ENCODE peak calls at places on chromosome 14, in seven cellular contexts. One of them, this sample, is unnamed.

GRCh38 chr14:71400821-71401447 is 493.7 kb downstream of the PCNX1 start:
- DNase-seq in CD4-positive, alpha-beta T cell: no peak
- DNase-seq in AG09309: no peak
- DNase-seq in astrocyte of the spinal cord: peak
- DNase-seq in activated T-helper 1 cell treated with Interleukin-2 at 50 U/mL for 16 hours: no peak
- DNase-seq in Peyer's patch: peak
- DNase-seq in H54: no peak
- DNase-seq in this sample: no peak

GRCh38 chr14:31465113-31465512 is 7.8 kb upstream of the DTD2 start:
- DNase-seq in CD4-positive, alpha-beta T cell: no peak
- DNase-seq in AG09309: no peak
- DNase-seq in astrocyte of the spinal cord: peak
- DNase-seq in activated T-helper 1 cell treated with Interleukin-2 at 50 U/mL for 16 hours: no peak
- DNase-seq in Peyer's patch: no peak
- DNase-seq in H54: no peak
- DNase-seq in this sample: no peak

GRCh38 chr14:91038439-91038838 is 22.0 kb downstream of the RPS6KA5 start:
- DNase-seq in CD4-positive, alpha-beta T cell: no peak
- DNase-seq in AG09309: peak
- DNase-seq in astrocyte of the spinal cord: no peak
- DNase-seq in activated T-helper 1 cell treated with Interleukin-2 at 50 U/mL for 16 hours: no peak
- DNase-seq in Peyer's patch: no peak
- DNase-seq in H54: no peak
- DNase-seq in this sample: no peak

GRCh38 chr14:32594766-32595165 is 265.7 kb downstream of the AKAP6 start:
- DNase-seq in CD4-positive, alpha-beta T cell: no peak
- DNase-seq in AG09309: peak
- DNase-seq in astrocyte of the spinal cord: peak
- DNase-seq in activated T-helper 1 cell treated with Interleukin-2 at 50 U/mL for 16 hours: no peak
- DNase-seq in Peyer's patch: no peak
- DNase-seq in H54: no peak
- DNase-seq in this sample: no peak

GRCh38 chr14:63652406-63652805 is 10.7 kb upstream of the WDR89 start:
- DNase-seq in CD4-positive, alpha-beta T cell: no peak
- DNase-seq in AG09309: no peak
- DNase-seq in astrocyte of the spinal cord: no peak
- DNase-seq in activated T-helper 1 cell treated with Interleukin-2 at 50 U/mL for 16 hours: no peak
- DNase-seq in Peyer's patch: no peak
- DNase-seq in H54: no peak
- DNase-seq in this sample: no peak

GRCh38 chr14:57987596-57988300 is 121.9 kb upstream of the SLC35F4 start:
- DNase-seq in CD4-positive, alpha-beta T cell: no peak
- DNase-seq in AG09309: no peak
- DNase-seq in astrocyte of the spinal cord: no peak
- DNase-seq in activated T-helper 1 cell treated with Interleukin-2 at 50 U/mL for 16 hours: no peak
- DNase-seq in Peyer's patch: no peak
- DNase-seq in H54: no peak
- DNase-seq in this sample: no peak

GRCh38 chr14:61573748-61574513 is 121.4 kb upstream of the HIF1A start:
- DNase-seq in CD4-positive, alpha-beta T cell: no peak
- DNase-seq in AG09309: no peak
- DNase-seq in astrocyte of the spinal cord: peak
- DNase-seq in activated T-helper 1 cell treated with Interleukin-2 at 50 U/mL for 16 hours: no peak
- DNase-seq in Peyer's patch: no peak
- DNase-seq in H54: no peak
- DNase-seq in this sample: no peak

GRCh38 chr14:54599932-54600331 is 33.0 kb downstream of the SAMD4A start:
- DNase-seq in CD4-positive, alpha-beta T cell: no peak
- DNase-seq in AG09309: no peak
- DNase-seq in astrocyte of the spinal cord: no peak
- DNase-seq in activated T-helper 1 cell treated with Interleukin-2 at 50 U/mL for 16 hours: no peak
- DNase-seq in Peyer's patch: no peak
- DNase-seq in H54: no peak
- DNase-seq in this sample: no peak

GRCh38 chr14:67108230-67108629 is 81.0 kb upstream of the GARIN2 start:
- DNase-seq in CD4-positive, alpha-beta T cell: no peak
- DNase-seq in AG09309: no peak
- DNase-seq in astrocyte of the spinal cord: no peak
- DNase-seq in activated T-helper 1 cell treated with Interleukin-2 at 50 U/mL for 16 hours: no peak
- DNase-seq in Peyer's patch: no peak
- DNase-seq in H54: no peak
- DNase-seq in this sample: no peak

GRCh38 chr14:105007593-105008264 is 13.2 kb downstream of the CDCA4 start:
- DNase-seq in CD4-positive, alpha-beta T cell: no peak
- DNase-seq in AG09309: no peak
- DNase-seq in astrocyte of the spinal cord: no peak
- DNase-seq in activated T-helper 1 cell treated with Interleukin-2 at 50 U/mL for 16 hours: no peak
- DNase-seq in Peyer's patch: no peak
- DNase-seq in H54: no peak
- DNase-seq in this sample: no peak

GRCh38 chr14:47150267-47150666 is 498.7 kb upstream of the RPL10L start:
- DNase-seq in CD4-positive, alpha-beta T cell: no peak
- DNase-seq in AG09309: no peak
- DNase-seq in astrocyte of the spinal cord: no peak
- DNase-seq in activated T-helper 1 cell treated with Interleukin-2 at 50 U/mL for 16 hours: no peak
- DNase-seq in Peyer's patch: no peak
- DNase-seq in H54: no peak
- DNase-seq in this sample: no peak

GRCh38 chr14:103444837-103445524 is 59.8 kb downstream of the MARK3 start:
- DNase-seq in CD4-positive, alpha-beta T cell: no peak
- DNase-seq in AG09309: no peak
- DNase-seq in astrocyte of the spinal cord: peak
- DNase-seq in activated T-helper 1 cell treated with Interleukin-2 at 50 U/mL for 16 hours: no peak
- DNase-seq in Peyer's patch: no peak
- DNase-seq in H54: no peak
- DNase-seq in this sample: no peak

GRCh38 chr14:100736269-100737180 is 9.8 kb downstream of the DLK1 start:
- DNase-seq in CD4-positive, alpha-beta T cell: no peak
- DNase-seq in AG09309: no peak
- DNase-seq in astrocyte of the spinal cord: no peak
- DNase-seq in activated T-helper 1 cell treated with Interleukin-2 at 50 U/mL for 16 hours: no peak
- DNase-seq in Peyer's patch: no peak
- DNase-seq in H54: no peak
- DNase-seq in this sample: no peak

GRCh38 chr14:50399251-50400032 is 2.8 kb upstream of the CDKL1 start:
- DNase-seq in CD4-positive, alpha-beta T cell: no peak
- DNase-seq in AG09309: no peak
- DNase-seq in astrocyte of the spinal cord: peak
- DNase-seq in activated T-helper 1 cell treated with Interleukin-2 at 50 U/mL for 16 hours: no peak
- DNase-seq in Peyer's patch: no peak
- DNase-seq in H54: no peak
- DNase-seq in this sample: no peak

This sample was measured in non-pigmented ciliary epithelial cell.